ENCODE peak calls at places on chromosomes 6 and 20, in eight cellular contexts. U is Peyer's patch; M is stimulated activated CD4-positive, alpha-beta T cell treated with anti-CD3 and anti-CD28 coated beads, TNF-alpha, amount 100 ng/mL, for 1 hour; S is osteocyte; W is WTC11; D is stimulated activated naive B cell treated with anti-CD40 and anti-IgM and Interleukin-4, amounts not matched to agents 10 μg/mL and 1 μg/mL and 100 μg/mL, for 72 hours; X is NCI-H1417; F is kidney tubule cell. K is an unnamed sample.

GRCh38 chr6:2245103-2245953 is at the start of gene GMDS:
- DNase-seq in U (peak), M (peak), S (peak), W (peak), D (peak), X (peak), F (peak), K (peak)

GRCh38 chr20:62662422-62662821 is 20.1 kb downstream of the SLCO4A1 start:
- DNase-seq in U (no peak), M (no peak), S (no peak), W (no peak), D (no peak), X (no peak), F (peak), K (no peak)

GRCh38 chr20:54208492-54209044 is 681 bp downstream of the PFDN4 start:
- DNase-seq in U (no peak), M (peak), S (no peak), W (no peak), D (no peak), X (no peak), F (peak), K (peak)

GRCh38 chr6:31399589-31400466 is 3.6 kb upstream of the MICA start:
- DNase-seq in U (peak), M (peak), S (peak), W (peak), D (peak), X (peak), F (peak), K (peak)

GRCh38 chr6:46254331-46254730 is 83.6 kb upstream of the ENPP5 start:
- DNase-seq in U (no peak), M (no peak), S (no peak), W (no peak), D (no peak), X (no peak), F (no peak), K (no peak)

GRCh38 chr6:116662186-116662585 is 6.4 kb downstream of the ZUP1 start:
- DNase-seq in U (no peak), M (no peak), S (no peak), W (no peak), D (no peak), X (no peak), F (no peak), K (peak)

GRCh38 chr6:10838794-10839333 is 525 bp upstream of the MAK start:
- DNase-seq in U (no peak), M (no peak), S (no peak), W (no peak), D (peak), X (no peak), F (peak), K (no peak)

GRCh38 chr6:1347187-1347560 is 35.3 kb downstream of the FOXQ1 start:
- DNase-seq in U (no peak), M (no peak), S (no peak), W (no peak), D (no peak), X (no peak), F (no peak), K (peak)

GRCh38 chr6:146673069-146673468 is 74.3 kb downstream of the ADGB start:
- DNase-seq in U (no peak), M (no peak), S (no peak), W (no peak), D (no peak), X (no peak), F (no peak), K (no peak)

GRCh38 chr6:166540631-166541331 is 45.7 kb downstream of the RAMACL start:
- DNase-seq in U (no peak), M (peak), S (no peak), W (no peak), D (peak), X (no peak), F (no peak), K (no peak)

GRCh38 chr6:70398783-70399730 is 14.3 kb upstream of the FAM135A start:
- DNase-seq in U (peak), M (no peak), S (no peak), W (no peak), D (no peak), X (no peak), F (peak), K (peak)

GRCh38 chr6:45514454-45514853 is 136.7 kb upstream of the SUPT3H start:
- DNase-seq in U (no peak), M (no peak), S (no peak), W (no peak), D (no peak), X (no peak), F (peak), K (no peak)

GRCh38 chr6:71375676-71376075 is 87.1 kb downstream of the OGFRL1 start:
- DNase-seq in U (no peak), M (no peak), S (no peak), W (no peak), D (no peak), X (no peak), F (peak), K (no peak)

GRCh38 chr6:16723833-16724232 is 37.4 kb downstream of the ATXN1 start:
- DNase-seq in U (no peak), M (no peak), S (no peak), W (no peak), D (no peak), X (no peak), F (peak), K (peak)

GRCh38 chr6:154555075-154555677 is 44.7 kb upstream of the CNKSR3 start:
- DNase-seq in U (no peak), M (no peak), S (no peak), W (no peak), D (no peak), X (no peak), F (peak), K (peak)

GRCh38 chr20:44319880-44320422 is 8.9 kb upstream of the FITM2 start:
- DNase-seq in U (no peak), M (no peak), S (no peak), W (no peak), D (no peak), X (no peak), F (no peak), K (no peak)

GRCh38 chr6:27514906-27515495 is 42.1 kb upstream of the ZNF184 start:
- DNase-seq in U (no peak), M (no peak), S (no peak), W (no peak), D (no peak), X (no peak), F (no peak), K (no peak)

GRCh38 chr20:37984018-37984785 is 49.1 kb downstream of the TTI1 start:
- DNase-seq in U (no peak), M (no peak), S (no peak), W (no peak), D (no peak), X (no peak), F (no peak), K (no peak)

GRCh38 chr6:157490870-157491269 is 109.9 kb downstream of the ZDHHC14 start:
- DNase-seq in U (no peak), M (no peak), S (peak), W (no peak), D (no peak), X (no peak), F (no peak), K (no peak)

GRCh38 chr6:93417421-93417996 is 1.9 kb downstream of the EPHA7 start:
- DNase-seq in U (no peak), M (no peak), S (no peak), W (no peak), D (no peak), X (peak), F (peak), K (no peak)

GRCh38 chr6:15776458-15776980 is 113.7 kb upstream of the DTNBP1 start:
- DNase-seq in U (no peak), M (no peak), S (no peak), W (no peak), D (no peak), X (no peak), F (no peak), K (no peak)

GRCh38 chr6:36227379-36228344 is 31.1 kb downstream of the BRPF3 start:
- DNase-seq in U (no peak), M (no peak), S (no peak), W (no peak), D (no peak), X (peak), F (no peak), K (no peak)

GRCh38 chr20:5008743-5009142 is 7.4 kb upstream of the SLC23A2 start:
- DNase-seq in U (no peak), M (no peak), S (no peak), W (no peak), D (no peak), X (no peak), F (peak), K (no peak)

GRCh38 chr20:46076806-46077205 is 13.0 kb downstream of the NCOA5 start:
- DNase-seq in U (no peak), M (no peak), S (no peak), W (no peak), D (no peak), X (no peak), F (no peak), K (no peak)

GRCh38 chr20:112396-112795 is 24.9 kb downstream of the DEFB125 start:
- DNase-seq in U (no peak), M (no peak), S (no peak), W (no peak), D (no peak), X (no peak), F (no peak), K (no peak)

GRCh38 chr20:22374066-22374465 is 210.3 kb downstream of the FOXA2 start:
- DNase-seq in U (no peak), M (no peak), S (no peak), W (no peak), D (no peak), X (no peak), F (no peak), K (no peak)

GRCh38 chr6:169229611-169230321 is 23.9 kb downstream of the THBS2 start:
- DNase-seq in U (no peak), M (no peak), S (no peak), W (no peak), D (no peak), X (no peak), F (no peak), K (no peak)

GRCh38 chr20:38181207-38181693 is 16.2 kb upstream of the TGM2 start:
- DNase-seq in U (no peak), M (no peak), S (no peak), W (no peak), D (peak), X (peak), F (peak), K (no peak)

GRCh38 chr6:125262026-125263013 is 39.4 kb downstream of the HDDC2 start:
- DNase-seq in U (no peak), M (no peak), S (peak), W (peak), D (no peak), X (no peak), F (no peak), K (no peak)

K was measured in mesendoderm.